ENCODE peak calls at places on chromosomes 12 and 14, in eight cellular contexts. U is naive thymus-derived CD4-positive, alpha-beta T cell; X is IMR-90; M is body of pancreas; O is left ventricle myocardium inferior; T is heart left ventricle; A is lung; C is GM23248. G is an unnamed sample. For H3K4me1, the result is how much of the 10 kb centered on the place peaks cover.

GRCh38 chr12:88194868-88195267 is 52.8 kb downstream of the TMTC3 start:
- DNase-seq in U (no peak), X (no peak), M (no peak), O (no peak), T (no peak), A (no peak), C (no peak), G (no peak)

GRCh38 chr12:55039761-55040160 is 20.0 kb downstream of the NEUROD4 start:
- DNase-seq in U (no peak), X (no peak), M (no peak), O (no peak), T (no peak), A (no peak), C (no peak), G (no peak)

GRCh38 chr14:72237722-72238666 is 305.8 kb downstream of the RGS6 start:
- DNase-seq in U (no peak), X (no peak), M (no peak), O (no peak), T (no peak), A (no peak), C (no peak), G (no peak)

GRCh38 chr12:68760806-68761441 is 14.9 kb downstream of the SLC35E3 start:
- DNase-seq in U (no peak), X (no peak), M (no peak), O (no peak), T (no peak), A (no peak), C (no peak), G (no peak)

GRCh38 chr14:63852271-63852816 is 460 bp upstream of the SYNE2 start:
- DNase-seq in U (no peak), X (peak), M (peak), O (no peak), T (no peak), A (no peak), C (peak), G (no peak)

GRCh38 chr14:73457935-73458218 is 469 bp downstream of the NUMB start:
- DNase-seq in U (no peak), X (no peak), M (no peak), O (peak), T (peak), A (peak), C (no peak), G (no peak)

GRCh38 chr12:52151859-52152783 is 39.7 kb downstream of the KRT80 start:
- DNase-seq in U (peak), X (peak), M (peak), O (peak), T (peak), A (peak), C (peak), G (peak)

GRCh38 chr12:118237053-118237665 is 101.2 kb downstream of the PEBP1 start:
- DNase-seq in U (no peak), X (no peak), M (peak), O (no peak), T (no peak), A (no peak), C (no peak), G (no peak)

GRCh38 chr14:95023886-95024285 is 133.4 kb downstream of the DICER1 start:
- DNase-seq in U (no peak), X (peak), M (no peak), O (no peak), T (no peak), A (peak), C (peak), G (peak)

GRCh38 chr14:105855246-105855892 is 329.0 kb downstream of the TMEM121 start:
- DNase-seq in U (no peak), X (no peak), M (no peak), O (peak), T (no peak), A (no peak), C (no peak), G (peak)

GRCh38 chr12:93091851-93092558 is 162.9 kb upstream of the EEA1 start:
- DNase-seq in U (no peak), X (no peak), M (no peak), O (no peak), T (no peak), A (no peak), C (no peak), G (no peak)

GRCh38 chr12:68786929-68787328 is 21.0 kb upstream of the MDM2 start:
- DNase-seq in U (no peak), X (no peak), M (no peak), O (no peak), T (no peak), A (no peak), C (peak), G (no peak)

GRCh38 chr12:50257226-50258166 is 25.8 kb downstream of the LIMA1 start:
- DNase-seq in U (no peak), X (peak), M (peak), O (no peak), T (peak), A (no peak), C (peak), G (no peak)

GRCh38 chr12:77940566-77940965 is 109.9 kb downstream of the NAV3 start:
- DNase-seq in U (no peak), X (peak), M (no peak), O (no peak), T (no peak), A (no peak), C (peak), G (no peak)

GRCh38 chr12:111430418-111431353 is 25.0 kb downstream of the SH2B3 start:
- DNase-seq in U (peak), X (no peak), M (no peak), O (no peak), T (peak), A (no peak), C (no peak), G (no peak)
- H3K4me1 ChIP-seq in U (half or more), X (under half), M (under half), O (half or more), T (half or more), A (under half), C (half or more), G (under half)

DNA sequence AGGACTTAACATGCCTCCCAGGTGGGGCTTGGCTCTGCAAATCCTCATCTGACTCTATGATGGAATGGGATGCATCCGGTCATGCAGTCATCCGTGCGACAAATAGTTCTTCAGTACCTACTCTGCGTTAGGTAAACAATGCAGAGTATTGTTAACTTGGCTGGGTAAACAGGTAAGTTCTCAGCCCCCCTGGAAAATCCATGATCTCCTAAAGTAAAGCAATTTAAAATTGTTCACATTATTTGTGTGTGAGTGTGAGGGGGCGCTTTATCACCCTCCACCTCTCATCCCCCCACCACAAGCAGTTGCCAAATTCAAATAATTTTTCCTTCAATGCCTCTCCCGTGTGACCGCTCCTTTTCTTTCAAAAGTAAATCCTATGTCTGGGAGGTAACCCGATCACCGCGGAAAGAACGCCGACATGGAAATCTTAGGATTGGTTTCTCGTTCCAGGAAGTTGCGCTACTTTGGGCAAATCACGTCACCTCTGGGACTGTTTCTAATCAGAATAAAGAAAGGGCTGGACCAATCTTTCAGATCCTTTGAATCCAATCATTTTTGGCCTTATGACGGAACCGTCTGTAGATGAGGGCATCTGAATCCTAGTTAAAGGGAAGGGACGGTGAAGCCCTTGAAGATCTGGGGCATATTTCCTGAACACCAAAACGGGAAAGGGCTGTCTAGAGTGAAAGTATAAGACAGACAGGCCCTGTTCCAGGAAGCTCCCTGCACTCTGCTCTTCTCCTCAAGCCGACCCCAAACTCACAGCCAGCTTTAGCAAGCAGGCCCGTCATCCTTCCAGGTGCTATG is 44.0 kb upstream of the SINHCAF start:
- DNase-seq in U (no peak), X (peak), M (peak), O (peak), T (peak), A (peak), C (peak), G (peak)
- H3K27ac ChIP-seq in U (no peak), X (no peak), M (peak), O (peak), T (no peak), A (peak), C (no peak), G (peak)

DNA sequence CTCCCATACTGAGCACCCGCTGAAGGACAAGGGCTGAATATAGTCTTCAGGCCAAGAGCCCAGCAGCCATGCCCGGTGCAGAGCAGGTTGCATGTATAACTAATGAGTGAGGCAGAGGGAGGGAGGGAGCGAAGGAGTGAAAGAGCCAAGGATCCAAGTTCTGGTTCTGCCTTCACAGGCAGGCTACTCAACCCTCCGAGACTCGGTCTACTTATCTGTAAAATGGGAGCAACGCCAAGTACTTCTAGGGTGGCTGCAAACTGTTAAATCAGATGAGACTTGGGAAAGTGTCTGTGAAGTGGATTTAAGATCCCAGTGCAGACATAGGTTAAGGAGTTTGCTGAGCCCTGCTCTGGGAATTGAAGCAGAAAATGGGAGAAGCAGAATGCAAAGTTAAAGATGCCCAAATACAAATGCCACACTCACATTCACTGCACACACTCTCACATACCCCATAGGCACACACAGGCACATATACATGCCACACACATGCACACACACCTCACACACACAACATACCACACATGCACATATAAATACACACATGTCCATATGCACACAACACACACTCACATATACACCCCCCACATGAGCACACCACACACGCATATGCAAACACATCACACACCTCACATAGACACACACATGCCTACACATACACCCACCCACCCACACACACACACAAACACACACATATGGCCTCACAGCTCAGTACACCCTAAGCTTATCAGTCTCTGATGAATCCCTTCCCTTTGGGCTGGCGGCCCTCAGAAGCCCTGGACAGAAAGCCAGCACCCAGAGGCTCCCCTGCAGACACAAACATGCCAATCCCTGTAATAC is 76.7 kb downstream of the PITPNM2 start:
- DNase-seq in U (no peak), X (no peak), M (no peak), O (no peak), T (no peak), A (no peak), C (no peak), G (no peak)
- H3K4me1 ChIP-seq in U (under half), X (under half), M (under half), O (half or more), T (half or more), A (under half), C (under half), G (half or more)

GRCh38 chr14:51367600-51367931 is 127.5 kb downstream of the TMX1 start:
- DNase-seq in U (no peak), X (peak), M (no peak), O (no peak), T (no peak), A (no peak), C (peak), G (no peak)
- H3K27ac ChIP-seq in U (no peak), X (no peak), M (no peak), O (peak), T (no peak), A (no peak), C (peak), G (no peak)

DNA sequence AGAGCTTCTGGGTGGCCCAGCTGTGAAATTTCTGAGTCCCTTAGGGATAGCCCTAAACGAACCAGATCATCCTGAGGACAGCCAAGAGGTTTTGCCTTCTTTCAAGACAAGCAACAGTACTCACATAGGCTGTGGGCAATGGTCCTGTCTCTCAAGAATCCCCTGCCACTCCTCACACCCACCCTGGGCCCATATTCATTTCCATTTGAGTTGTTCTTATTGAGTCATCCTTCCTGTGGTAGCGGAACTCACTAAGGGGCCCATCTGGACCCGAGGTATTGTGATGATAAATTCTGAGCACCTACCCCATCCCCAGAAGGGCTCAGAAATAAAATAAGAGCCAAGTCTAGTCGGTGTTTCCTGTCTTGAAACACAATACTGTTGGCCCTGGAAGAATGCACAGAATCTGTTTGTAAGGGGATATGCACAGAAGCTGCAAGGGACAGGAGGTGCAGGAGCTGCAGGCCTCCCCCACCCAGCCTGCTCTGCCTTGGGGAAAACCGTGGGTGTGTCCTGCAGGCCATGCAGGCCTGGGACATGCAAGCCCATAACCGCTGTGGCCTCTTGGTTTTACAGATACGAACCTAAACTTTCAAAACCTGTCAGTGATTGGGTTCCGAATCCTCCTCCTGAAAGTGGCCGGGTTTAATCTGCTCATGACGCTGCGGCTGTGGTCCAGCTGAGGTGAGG is 38.9 kb downstream of the DAD1 start:
- DNase-seq in U (peak), X (peak), M (no peak), O (no peak), T (no peak), A (no peak), C (no peak), G (no peak)
- H3K4me1 ChIP-seq in U (half or more), X (under half), M (under half), O (under half), T (under half), A (under half), C (under half), G (under half)

DNA sequence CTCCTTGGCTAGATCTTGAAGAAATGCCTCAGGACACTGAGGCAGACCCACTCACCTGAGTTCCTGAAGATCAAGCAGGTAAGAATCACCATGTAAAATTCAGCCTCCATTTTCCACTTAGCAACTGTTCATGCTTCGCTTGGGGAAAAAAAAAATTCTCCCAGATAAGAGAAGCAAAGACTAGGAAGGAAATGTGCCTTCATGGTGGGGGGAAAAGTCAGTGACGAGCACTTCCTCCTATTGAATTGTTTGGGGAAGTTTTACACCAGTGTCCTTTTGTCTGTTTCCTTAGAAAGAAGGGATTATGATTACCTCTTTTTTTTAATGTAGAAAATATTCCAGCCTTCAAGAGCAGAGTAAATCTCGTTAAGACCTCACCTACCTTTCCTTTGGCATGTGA is at the start of gene PTPRB:
- DNase-seq in U (no peak), X (no peak), M (no peak), O (no peak), T (no peak), A (no peak), C (no peak), G (no peak)
- H3K27ac ChIP-seq in U (no peak), X (no peak), M (no peak), O (peak), T (peak), A (peak), C (no peak), G (peak)

GRCh38 chr14:99747167-99747566 is 46.0 kb upstream of the EML1 start:
- DNase-seq in U (no peak), X (no peak), M (no peak), O (no peak), T (no peak), A (no peak), C (no peak), G (no peak)
- H3K4me1 ChIP-seq in U (under half), X (under half), M (under half), O (half or more), T (under half), A (under half), C (under half), G (half or more)

GRCh38 chr14:51597511-51597920 is 54.2 kb upstream of the FRMD6 start:
- DNase-seq in U (no peak), X (peak), M (no peak), O (no peak), T (no peak), A (no peak), C (peak), G (no peak)

GRCh38 chr14:51592836-51593235 is 58.9 kb upstream of the FRMD6 start:
- DNase-seq in U (no peak), X (no peak), M (no peak), O (no peak), T (no peak), A (no peak), C (no peak), G (no peak)

GRCh38 chr14:51593397-51593796 is 58.3 kb upstream of the FRMD6 start:
- DNase-seq in U (no peak), X (no peak), M (no peak), O (no peak), T (no peak), A (no peak), C (no peak), G (no peak)

GRCh38 chr14:51595831-51596472 is 55.8 kb upstream of the FRMD6 start:
- DNase-seq in U (no peak), X (no peak), M (no peak), O (no peak), T (no peak), A (no peak), C (no peak), G (no peak)

DNA sequence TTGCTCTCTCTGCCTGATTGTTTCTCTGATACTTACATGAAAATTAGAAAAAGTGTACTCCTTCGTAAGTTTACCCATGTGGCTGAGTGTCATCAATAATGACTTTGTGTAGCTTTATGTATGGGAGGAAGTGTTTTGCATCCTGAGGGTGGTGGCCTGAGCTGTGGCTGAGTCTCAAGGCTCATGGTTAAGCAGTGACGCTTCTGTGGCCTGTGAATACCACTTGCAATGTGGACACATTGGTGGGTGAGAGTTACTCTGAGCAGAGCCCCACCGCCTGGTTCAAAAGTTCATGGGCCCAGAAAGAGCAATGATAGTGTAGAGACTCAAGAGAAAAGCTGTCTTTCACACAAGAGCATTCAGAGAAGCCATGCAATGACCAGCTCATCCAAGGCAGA is 55.2 kb upstream of the FRMD6 start:
- DNase-seq in U (no peak), X (no peak), M (no peak), O (no peak), T (no peak), A (no peak), C (no peak), G (no peak)
- H3K27ac ChIP-seq in U (no peak), X (no peak), M (no peak), O (no peak), T (no peak), A (no peak), C (peak), G (no peak)

DNA sequence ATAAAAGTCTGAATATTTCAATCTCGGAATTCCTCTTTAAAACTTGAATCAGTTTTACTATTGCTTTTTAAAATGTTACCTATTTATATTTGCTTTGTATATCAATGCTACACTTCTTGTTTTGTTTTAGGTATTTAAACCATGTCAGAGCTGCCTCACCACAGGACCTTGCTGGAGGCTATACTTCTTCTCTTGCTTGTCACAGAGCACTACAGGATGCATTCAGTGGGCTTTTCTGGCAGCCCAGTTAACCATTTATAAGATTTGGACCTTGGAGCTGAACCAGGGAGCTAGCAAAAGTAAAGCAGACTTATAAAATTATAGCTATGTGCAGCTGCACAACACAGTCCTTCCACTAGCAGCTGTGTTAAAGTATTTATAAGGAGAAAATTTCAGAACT is 12.8 kb downstream of the TRMT5 start:
- DNase-seq in U (no peak), X (no peak), M (no peak), O (no peak), T (no peak), A (no peak), C (no peak), G (no peak)
- H3K4me1 ChIP-seq in U (under half), X (under half), M (under half), O (under half), T (under half), A (under half), C (under half), G (under half)

DNA sequence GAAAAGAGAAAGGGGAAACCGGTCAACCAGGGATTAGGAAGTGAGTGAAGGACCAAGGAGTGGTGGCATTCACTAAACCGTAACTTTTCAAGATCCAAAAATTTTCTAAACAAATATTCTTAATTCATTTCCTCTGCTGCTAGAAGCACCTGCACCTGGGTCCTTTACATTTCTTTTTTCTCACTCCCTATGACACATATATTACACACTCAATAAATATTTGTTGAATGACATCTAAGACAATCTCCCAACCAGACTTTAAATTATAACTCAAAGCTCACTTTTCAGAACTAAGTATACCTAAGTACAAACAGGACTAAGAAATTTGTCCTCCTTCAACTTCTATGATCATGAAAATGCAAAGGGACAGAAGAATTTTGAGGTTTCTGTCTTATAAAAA is 11.1 kb downstream of the TTC5 start:
- DNase-seq in U (no peak), X (no peak), M (no peak), O (no peak), T (no peak), A (no peak), C (no peak), G (no peak)
- H3K27ac ChIP-seq in U (no peak), X (no peak), M (no peak), O (no peak), T (no peak), A (no peak), C (no peak), G (no peak)